ENCODE peak calls at places on chromosomes 6 and 20, in four cellular contexts. E is mesothelial cell of epicardium, Q is PC-9, V is HCT116. I is an unnamed sample.

GRCh38 chr6:35640017-35640664 is 48.6 kb downstream of the FKBP5 start:
- DNase-seq in E (no peak), Q (peak; percentile 2), V (no peak), I (no peak)

GRCh38 chr20:38842558-38842981 is 37.1 kb downstream of the PPP1R16B start:
- DNase-seq in E (no peak), Q (no peak), V (no peak), I (no peak)

GRCh38 chr20:36493801-36494114 is 47.6 kb upstream of the MYL9 start:
- DNase-seq in E (no peak), Q (no peak), V (no peak), I (peak; percentile 93)

GRCh38 chr6:137661601-137662000 is 167.4 kb upstream of the OLIG3 start:
- DNase-seq in E (no peak), Q (no peak), V (no peak), I (peak; percentile 30)

GRCh38 chr20:327041-327945 is 1.9 kb downstream of the SOX12 start:
- DNase-seq in E (peak; percentile 94), Q (peak; percentile 95), V (peak; percentile 72), I (peak; percentile 93)

GRCh38 chr20:34703573-34704176 is 469 bp upstream of the TP53INP2 start:
- DNase-seq in E (peak; percentile 60), Q (peak; percentile 30), V (no peak), I (peak; percentile 22)

GRCh38 chr20:22908437-22908836 is 126.7 kb upstream of the SSTR4 start:
- DNase-seq in E (no peak), Q (no peak), V (no peak), I (no peak)

GRCh38 chr20:63979549-63980316 is at the start of gene SAMD10:
- DNase-seq in E (peak; percentile 86), Q (peak; percentile 62), V (no peak), I (no peak)

GRCh38 chr6:116229287-116229913 is 24.5 kb downstream of the TSPYL4 start:
- DNase-seq in E (no peak), Q (no peak), V (peak; percentile 31), I (peak; percentile 96)

GRCh38 chr6:4378319-4378996 is 243.1 kb upstream of the ECI2 start:
- DNase-seq in E (no peak), Q (no peak), V (no peak), I (no peak)

GRCh38 chr6:77264970-77265369 is 198.3 kb downstream of the HTR1B start:
- DNase-seq in E (no peak), Q (no peak), V (no peak), I (no peak)

GRCh38 chr6:83812595-83812994 is 40.6 kb upstream of the RIPPLY2 start:
- DNase-seq in E (no peak), Q (no peak), V (no peak), I (no peak)

GRCh38 chr6:48615041-48615440 is 504.0 kb upstream of the PTCHD4 start:
- DNase-seq in E (no peak), Q (no peak), V (no peak), I (peak; percentile 32)

GRCh38 chr20:57588596-57588995 is 27.7 kb downstream of the PCK1 start:
- DNase-seq in E (no peak), Q (no peak), V (no peak), I (no peak)

GRCh38 chr6:4103929-4104328 is 25.0 kb upstream of the FAM217A start:
- DNase-seq in E (no peak), Q (peak; percentile 18), V (no peak), I (no peak)

GRCh38 chr6:133894369-133894768 is 5.5 kb downstream of the TCF21 start:
- DNase-seq in E (no peak), Q (no peak), V (no peak), I (no peak)

GRCh38 chr20:17059465-17059864 is 167.4 kb upstream of the PCSK2 start:
- DNase-seq in E (no peak), Q (no peak), V (peak; percentile 2), I (no peak)

GRCh38 chr20:36145877-36146707 is 8.4 kb upstream of the EPB41L1 start:
- DNase-seq in E (no peak), Q (no peak), V (no peak), I (peak; percentile 34)

GRCh38 chr6:170583736-170584180 is 679 bp downstream of the PDCD2 start:
- DNase-seq in E (no peak), Q (no peak), V (no peak), I (no peak)

GRCh38 chr20:8291873-8292272 is 159.8 kb downstream of the PLCB1 start:
- DNase-seq in E (no peak), Q (no peak), V (no peak), I (peak; percentile 91)

GRCh38 chr6:166381733-166382499 is 824 bp downstream of the MPC1 start:
- DNase-seq in E (peak; percentile 77), Q (peak; percentile 76), V (peak; percentile 45), I (peak; percentile 48)

GRCh38 chr20:33967126-33967525 is 26.6 kb upstream of the RALY start:
- DNase-seq in E (no peak), Q (no peak), V (no peak), I (no peak)

GRCh38 chr6:159874475-159874874 is 16.3 kb upstream of the MAS1 start:
- DNase-seq in E (peak; percentile 50), Q (no peak), V (no peak), I (peak; percentile 48)

GRCh38 chr20:54200487-54201267 is 7.2 kb upstream of the PFDN4 start:
- DNase-seq in E (no peak), Q (peak; percentile 24), V (no peak), I (no peak)

GRCh38 chr20:54172856-54173652 is 732 bp downstream of the CYP24A1 start:
- DNase-seq in E (peak; percentile 50), Q (no peak), V (no peak), I (peak; percentile 10)

GRCh38 chr20:34815636-34816035 is 9.8 kb downstream of the NCOA6 start:
- DNase-seq in E (no peak), Q (no peak), V (no peak), I (peak; percentile 8)

GRCh38 chr6:165956874-165957273 is 210.8 kb downstream of the TBXT start:
- DNase-seq in E (no peak), Q (no peak), V (no peak), I (no peak)

GRCh38 chr20:17501701-17502100 is 29.5 kb downstream of the BFSP1 start:
- DNase-seq in E (peak; percentile 35), Q (no peak), V (no peak), I (no peak)

GRCh38 chr20:60857708-60858107 is 394.4 kb upstream of the CDH4 start:
- DNase-seq in E (no peak), Q (no peak), V (no peak), I (peak; percentile 66)

GRCh38 chr20:60851826-60852704 is 400.0 kb upstream of the CDH4 start:
- DNase-seq in E (peak; percentile 48), Q (no peak), V (no peak), I (no peak)
- TF ChIP-seq CTCF in E (peak; percentile 36), Q (peak; percentile 68), V (no peak), I (peak; percentile 20)

GRCh38 chr6:107735906-107736635 is 88.0 kb downstream of the SCML4 start:
- DNase-seq in E (no peak), Q (no peak), V (no peak), I (no peak)
- TF ChIP-seq CTCF in E (no peak), Q (no peak), V (no peak), I (no peak)

GRCh38 chr6:37381579-37381978 is 27.8 kb downstream of the RNF8 start:
- DNase-seq in E (no peak), Q (peak; percentile 48), V (peak; percentile 74), I (peak; percentile 60)
- TF ChIP-seq CTCF in E (peak; percentile 15), Q (peak; percentile 80), V (peak; percentile 77), I (peak; percentile 58)

GRCh38 chr20:11429889-11430580 is 487.7 kb upstream of the BTBD3 start:
- DNase-seq in E (no peak), Q (no peak), V (no peak), I (no peak)
- TF ChIP-seq CTCF in E (no peak), Q (no peak), V (no peak), I (no peak)

DNA sequence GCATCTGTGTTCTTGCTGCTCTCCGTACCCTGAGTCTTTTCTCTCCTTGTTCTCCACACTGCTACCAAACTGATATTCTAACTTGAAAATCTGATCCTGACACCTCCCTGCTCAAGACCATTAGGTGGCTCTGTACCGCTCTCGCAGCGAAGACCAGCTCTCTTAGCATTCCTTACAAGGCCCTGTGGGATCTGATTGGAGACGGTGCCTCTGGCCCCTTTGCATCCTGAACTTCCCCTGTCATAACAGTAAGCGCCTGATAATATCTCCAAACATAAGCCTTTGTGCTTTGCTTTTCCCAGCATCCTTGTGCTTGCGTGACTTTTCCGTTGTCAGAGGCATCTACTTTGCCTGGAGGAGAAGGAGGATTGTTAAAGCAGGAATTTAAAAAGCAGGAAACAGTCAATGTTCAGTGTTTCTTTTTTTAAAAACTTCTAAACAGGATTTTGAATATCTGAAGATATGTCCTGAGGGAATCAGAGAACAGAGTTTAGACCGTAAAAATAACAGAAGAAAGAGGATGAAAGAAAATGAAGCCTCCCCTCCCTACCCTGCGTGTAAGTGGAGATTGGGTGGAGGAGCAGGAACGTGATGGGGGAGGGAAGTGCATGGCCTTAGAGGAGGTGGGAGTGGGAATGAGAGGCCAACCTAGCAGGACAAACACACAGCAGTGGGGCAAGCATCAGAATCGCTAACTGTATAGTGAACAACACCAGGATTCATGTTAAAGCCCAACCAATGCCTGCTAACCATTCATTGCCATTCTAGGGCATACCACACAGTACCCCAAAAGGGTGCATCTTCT is 89.2 kb upstream of the STMND1 start:
- DNase-seq in E (no peak), Q (no peak), V (no peak), I (peak; percentile 63)
- TF ChIP-seq CTCF in E (no peak), Q (no peak), V (no peak), I (peak; percentile 34)

GRCh38 chr6:36701401-36701991 is 3.9 kb downstream of the RAB44 start:
- DNase-seq in E (no peak), Q (peak; percentile 60), V (no peak), I (no peak)
- TF ChIP-seq CTCF in E (no peak), Q (peak; percentile 60), V (peak; percentile 50), I (no peak)

DNA sequence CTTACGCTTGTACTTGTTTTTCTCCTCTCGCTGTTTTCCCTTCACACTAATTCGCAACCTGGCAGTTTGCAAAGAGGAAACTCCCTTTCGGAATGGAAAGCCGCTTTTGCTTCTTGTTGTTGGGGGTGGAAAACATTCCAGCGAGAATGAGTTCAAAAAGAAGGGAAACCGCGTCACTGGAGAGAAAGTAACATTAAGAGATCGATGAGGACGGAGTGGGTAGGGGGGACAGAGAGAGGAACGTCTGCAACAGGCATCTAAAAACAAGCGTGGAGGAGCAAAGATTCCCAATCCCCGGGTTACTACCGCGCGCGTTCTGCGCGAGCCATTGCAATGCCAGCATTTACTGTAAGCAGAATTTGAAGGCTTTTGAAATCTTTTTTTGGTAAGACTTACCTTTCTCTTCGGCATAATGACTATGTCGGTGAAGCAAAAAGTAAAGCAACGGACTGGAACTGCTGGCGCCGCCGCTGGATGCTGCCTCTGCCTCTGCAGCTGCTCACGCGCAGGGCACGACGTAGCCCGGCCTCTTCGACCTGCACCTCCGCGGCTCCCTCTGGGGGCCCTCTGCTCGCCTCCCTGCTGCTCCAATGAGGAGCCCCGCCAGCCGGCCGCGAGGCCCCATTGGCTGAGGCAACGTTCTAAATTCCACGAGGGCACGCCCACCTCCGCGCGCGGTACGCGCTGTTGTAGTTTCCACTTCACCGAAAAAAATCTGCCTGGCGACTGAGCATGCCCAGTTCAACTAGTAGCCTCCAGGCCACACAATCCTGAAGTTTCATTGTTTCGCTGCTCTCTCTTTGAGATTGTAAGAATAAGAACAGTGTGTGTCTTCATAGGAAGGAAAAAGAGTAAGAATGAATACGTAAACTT is at the start of gene HMGN3:
- DNase-seq in E (peak; percentile 92), Q (peak; percentile 88), V (peak; percentile 87), I (peak; percentile 94)
- TF ChIP-seq CTCF in E (no peak), Q (no peak), V (no peak), I (peak; percentile 12)

GRCh38 chr6:15893556-15894253 is 230.9 kb upstream of the DTNBP1 start:
- DNase-seq in E (no peak), Q (no peak), V (peak; percentile 53), I (peak; percentile 37)
- TF ChIP-seq CTCF in E (peak; percentile 55), Q (peak; percentile 62), V (peak; percentile 39), I (peak; percentile 26)

I was measured in fibroblast of lung.